ENCODE peak calls at places on chromosomes 2 and 18, in four cellular contexts. L, M, J and N are unnamed samples.

GRCh38 chr18:323253-323622 is 55.4 kb upstream of the THOC1 start:
- DNase-seq in L (peak), M (no peak), J (no peak), N (no peak)

GRCh38 chr2:113324684-113325160 is 46.0 kb upstream of the PAX8 start:
- DNase-seq in L (peak), M (peak), J (peak), N (no peak)

GRCh38 chr2:129744649-129745048 is 234.8 kb upstream of the RAB6C start:
- DNase-seq in L (no peak), M (peak), J (peak), N (no peak)

GRCh38 chr2:37414470-37414949 is 70.1 kb downstream of the QPCT start:
- DNase-seq in L (peak), M (no peak), J (peak), N (peak)

GRCh38 chr2:38168710-38169480 is 92.9 kb upstream of the CYP1B1 start:
- DNase-seq in L (peak), M (no peak), J (no peak), N (no peak)

GRCh38 chr2:12717191-12717987 is 653 bp downstream of the TRIB2 start:
- DNase-seq in L (peak), M (peak), J (peak), N (peak)

GRCh38 chr2:176181551-176181950 is 6.9 kb upstream of the HOXD1 start:
- DNase-seq in L (no peak), M (no peak), J (no peak), N (no peak)

GRCh38 chr18:44466997-44467396 is 213.7 kb upstream of the SETBP1 start:
- DNase-seq in L (no peak), M (no peak), J (no peak), N (no peak)

GRCh38 chr2:197668296-197668695 is 7.1 kb downstream of the RFTN2 start:
- DNase-seq in L (no peak), M (no peak), J (no peak), N (no peak)

GRCh38 chr18:35143615-35144596 is 96.9 kb upstream of the ZNF397 start:
- DNase-seq in L (peak), M (peak), J (peak), N (peak)

GRCh38 chr2:68709421-68709911 is 25.1 kb upstream of the ARHGAP25 start:
- DNase-seq in L (peak), M (peak), J (peak), N (peak)

GRCh38 chr2:54085069-54085468 is 30.3 kb upstream of the ACYP2 start:
- DNase-seq in L (no peak), M (no peak), J (no peak), N (no peak)

GRCh38 chr2:24853996-24854395 is 60.8 kb downstream of the CENPO start:
- DNase-seq in L (peak), M (no peak), J (no peak), N (no peak)

GRCh38 chr18:32280911-32281310 is 91.1 kb downstream of the MEP1B start:
- DNase-seq in L (no peak), M (no peak), J (no peak), N (no peak)

GRCh38 chr2:189037518-189037917 is 63.3 kb downstream of the COL3A1 start:
- DNase-seq in L (no peak), M (no peak), J (no peak), N (no peak)

GRCh38 chr18:33123852-33124251 is 316.7 kb downstream of the CCDC178 start:
- DNase-seq in L (peak), M (no peak), J (no peak), N (no peak)

GRCh38 chr2:207149253-207150213 is 16.2 kb downstream of the KLF7 start:
- DNase-seq in L (no peak), M (no peak), J (peak), N (no peak)

GRCh38 chr2:127935337-127935736 is 49.6 kb upstream of the AMMECR1L start:
- DNase-seq in L (no peak), M (no peak), J (no peak), N (no peak)

GRCh38 chr2:234841321-234842015 is 110.3 kb upstream of the SH3BP4 start:
- DNase-seq in L (no peak), M (no peak), J (no peak), N (no peak)

GRCh38 chr2:83943265-83943664 is 515.8 kb downstream of the SUCLG1 start:
- DNase-seq in L (no peak), M (no peak), J (no peak), N (no peak)

GRCh38 chr18:58466636-58467205 is 162.2 kb downstream of the ALPK2 start:
- DNase-seq in L (no peak), M (no peak), J (no peak), N (no peak)

GRCh38 chr2:156436477-156437085 is 402 bp downstream of the GPD2 start:
- DNase-seq in L (peak), M (no peak), J (peak), N (peak)

GRCh38 chr18:47260924-47261701 is 9.7 kb upstream of the SKOR2 start:
- DNase-seq in L (no peak), M (peak), J (peak), N (no peak)

GRCh38 chr2:127968610-127969339 is 59.1 kb downstream of the SAP130 start:
- DNase-seq in L (no peak), M (no peak), J (no peak), N (no peak)

GRCh38 chr2:76749858-76750257 is 772.3 kb downstream of the LRRTM4 start:
- DNase-seq in L (no peak), M (no peak), J (no peak), N (no peak)

GRCh38 chr2:31335921-31336570 is 78.5 kb downstream of the XDH start:
- DNase-seq in L (peak), M (no peak), J (peak), N (no peak)

GRCh38 chr2:174607989-174608865 is 10.6 kb upstream of the WIPF1 start:
- DNase-seq in L (no peak), M (no peak), J (no peak), N (no peak)

GRCh38 chr2:232898592-232899541 is 28.8 kb downstream of the SNORC start:
- DNase-seq in L (peak), M (no peak), J (no peak), N (no peak)

GRCh38 chr18:8654482-8655451 is 45.5 kb downstream of the RAB12 start:
- DNase-seq in L (peak), M (no peak), J (peak), N (no peak)

GRCh38 chr2:174012347-174013309 is 47.5 kb upstream of the SP3 start:
- DNase-seq in L (peak), M (peak), J (peak), N (no peak)

GRCh38 chr2:241692448-241692847 is 5.8 kb upstream of the DTYMK start:
- DNase-seq in L (peak), M (no peak), J (peak), N (no peak)

GRCh38 chr2:52386433-52386832 is 1354.5 kb upstream of the NRXN1 start:
- DNase-seq in L (no peak), M (no peak), J (peak), N (no peak)

GRCh38 chr2:122741403-122741802 is 986.0 kb downstream of the TSN start:
- DNase-seq in L (no peak), M (no peak), J (no peak), N (no peak)
- H3K18ac ChIP-seq in L (no peak), M (no peak), J (no peak), N (no peak)

GRCh38 chr2:65319080-65319673 is 91.5 kb downstream of the ACTR2 start:
- DNase-seq in L (no peak), M (no peak), J (no peak), N (no peak)

GRCh38 chr2:65319674-65320041 is 92.0 kb downstream of the ACTR2 start:
- DNase-seq in L (no peak), M (no peak), J (no peak), N (no peak)

GRCh38 chr2:65316072-65316471 is 88.4 kb downstream of the ACTR2 start:
- DNase-seq in L (no peak), M (no peak), J (no peak), N (no peak)

GRCh38 chr2:65317841-65318240 is 90.2 kb downstream of the ACTR2 start:
- DNase-seq in L (no peak), M (no peak), J (no peak), N (no peak)

GRCh38 chr2:65320042-65320711 is 92.5 kb downstream of the ACTR2 start:
- DNase-seq in L (peak), M (no peak), J (peak), N (no peak)
- H3K18ac ChIP-seq in L (peak), M (no peak), J (no peak), N (no peak)

GRCh38 chr2:28664120-28664842 is 87.3 kb upstream of the PPP1CB start:
- DNase-seq in L (peak), M (no peak), J (no peak), N (no peak)
- H3K18ac ChIP-seq in L (peak), M (no peak), J (no peak), N (no peak)

DNA sequence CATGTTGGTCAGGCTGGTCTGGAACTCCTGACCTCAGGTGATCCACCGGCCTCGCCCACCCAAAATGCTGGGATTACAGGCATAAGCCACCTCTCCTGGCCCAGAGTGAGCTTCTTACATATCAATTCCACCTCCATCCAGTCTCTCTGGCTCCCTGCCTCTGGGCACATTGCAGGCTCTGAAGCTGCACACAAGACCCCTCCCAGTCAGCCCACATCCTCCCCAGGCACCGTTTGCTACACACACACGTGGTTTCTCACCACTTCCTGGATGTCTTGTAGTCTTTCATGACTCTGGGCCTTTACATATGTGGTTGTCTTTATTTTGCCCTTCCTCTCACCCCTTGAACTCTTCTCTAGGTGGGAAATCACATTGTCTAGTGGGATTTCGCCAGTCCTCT is 64.0 kb upstream of the CABLES1 start:
- DNase-seq in L (no peak), M (no peak), J (no peak), N (no peak)
- H3K18ac ChIP-seq in L (no peak), M (no peak), J (no peak), N (no peak)

GRCh38 chr2:27010139-27010538 is 22.6 kb upstream of the TMEM214 start:
- DNase-seq in L (peak), M (no peak), J (no peak), N (no peak)
- H3K18ac ChIP-seq in L (no peak), M (no peak), J (no peak), N (no peak)

DNA sequence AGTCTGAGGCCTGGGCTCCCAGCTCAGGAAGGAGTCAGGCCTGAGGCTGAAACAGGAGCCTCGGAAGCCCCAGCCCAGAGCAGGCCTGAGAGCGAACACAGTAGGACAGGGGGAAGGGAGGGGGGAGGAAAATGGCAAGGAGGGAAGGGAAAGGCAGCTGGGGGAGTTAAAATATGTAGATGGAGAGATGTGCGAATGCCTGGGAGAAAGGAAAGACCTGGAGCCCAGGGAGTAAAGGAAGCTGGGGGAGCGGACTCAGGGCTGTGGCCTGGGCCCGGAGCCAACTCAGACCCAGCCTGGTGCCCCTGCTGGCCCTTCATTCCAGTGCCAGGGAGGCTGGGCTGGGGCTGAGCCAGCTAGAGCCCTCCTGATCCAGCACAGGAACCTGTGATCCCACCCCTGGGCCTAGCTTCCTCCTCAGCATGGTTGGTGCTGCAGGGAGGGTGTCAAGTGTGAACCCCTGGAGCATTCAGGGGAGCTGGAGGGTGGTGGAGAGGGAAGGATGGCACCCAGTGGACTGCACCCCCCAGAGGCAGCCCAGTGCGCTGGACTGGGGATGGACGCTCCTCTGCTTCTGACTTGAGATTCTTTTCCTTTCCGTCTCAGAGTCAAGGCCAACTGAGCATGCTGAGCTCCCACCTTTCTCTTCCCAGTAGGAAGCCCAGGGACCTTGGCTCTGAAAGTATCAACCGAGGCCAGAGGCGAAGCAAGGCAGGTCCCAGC is 46.3 kb downstream of the EMX1 start:
- DNase-seq in L (no peak), M (peak), J (peak), N (no peak)
- H3K18ac ChIP-seq in L (no peak), M (no peak), J (peak), N (peak)